ENCODE peak calls at places on chromosomes 12 and 14, in six cellular contexts. I is lower leg skin, F is WTC11, L is astrocyte of the spinal cord, M is IMR-90, A is uterus. Z is an unnamed sample.

GRCh38 chr14:89466460-89466859 is 49.4 kb upstream of the FOXN3 start:
- DNase-seq in I (no peak), F (no peak), A (no peak), M (no peak), L (no peak), Z (no peak)

GRCh38 chr12:11695321-11695720 is 45.8 kb downstream of the ETV6 start:
- DNase-seq in L (peak; percentile 54), A (peak; percentile 39), F (no peak), I (peak; percentile 48), M (peak; percentile 58), Z (no peak)

GRCh38 chr12:63362801-63363200 is 211.8 kb upstream of the AVPR1A start:
- DNase-seq in I (no peak), A (no peak), M (no peak), F (no peak), L (peak; percentile 25), Z (no peak)

GRCh38 chr12:105983622-105984325 is 155.0 kb downstream of the NUAK1 start:
- DNase-seq in L (peak; percentile 90), M (peak; percentile 93), F (no peak), A (no peak), I (no peak), Z (no peak)

GRCh38 chr14:59118171-59118570 is 70.3 kb upstream of the DAAM1 start:
- DNase-seq in L (no peak), M (no peak), I (no peak), A (no peak), F (no peak), Z (no peak)

GRCh38 chr12:43336962-43337555 is 214.9 kb downstream of the ADAMTS20 start:
- DNase-seq in I (no peak), M (peak; percentile 70), L (peak; percentile 66), A (no peak), F (no peak), Z (no peak)

GRCh38 chr14:51328942-51329350 is 88.9 kb downstream of the TMX1 start:
- DNase-seq in L (no peak), F (no peak), I (no peak), M (peak; percentile 69), A (no peak), Z (no peak)

GRCh38 chr14:75605916-75606315 is 27.5 kb downstream of the FLVCR2 start:
- DNase-seq in L (no peak), M (no peak), I (no peak), F (no peak), A (no peak), Z (no peak)

GRCh38 chr12:102955926-102956737 is 1.3 kb upstream of the ASCL1 start:
- DNase-seq in M (no peak), F (peak; percentile 38), I (no peak), A (no peak), L (no peak), Z (peak; percentile 36)

DNA sequence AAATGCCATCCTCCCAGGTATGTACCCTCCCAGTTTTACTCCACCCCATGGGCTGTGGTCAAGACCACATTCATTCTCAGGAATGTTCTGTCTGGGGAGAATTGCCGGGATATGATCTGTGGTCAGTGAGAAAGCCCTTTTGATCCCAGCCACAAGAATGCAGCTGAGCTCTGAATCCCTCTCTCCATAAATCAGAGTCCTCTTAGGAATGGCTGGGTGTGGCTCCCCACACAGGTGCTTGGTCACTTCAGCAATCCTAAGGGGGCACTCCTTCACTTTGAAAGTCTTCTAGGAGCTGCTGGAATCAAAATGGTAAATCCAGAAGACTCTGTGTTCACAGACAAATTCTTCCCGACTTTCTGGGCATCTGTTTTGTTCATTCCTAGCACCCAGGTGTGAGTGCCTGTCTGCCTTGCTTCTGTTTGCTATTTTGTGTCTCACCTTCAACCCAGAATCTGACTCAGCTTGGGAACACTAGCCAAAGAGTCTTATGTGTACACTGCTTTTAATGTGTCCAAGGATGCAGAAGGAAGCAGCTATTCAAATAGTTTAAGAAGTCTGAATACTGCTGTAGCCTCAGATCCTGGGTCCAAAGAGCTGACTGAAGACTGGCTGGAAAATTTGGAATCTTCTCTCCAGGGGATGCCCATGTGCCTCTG is 144.6 kb upstream of the CDKN3 start:
- DNase-seq in F (no peak), M (peak; percentile 58), A (no peak), I (no peak), L (peak; percentile 91), Z (no peak)
- TF ChIP-seq CTCF in F (no peak), M (no peak), A (no peak), I (no peak), L (no peak), Z (no peak)

GRCh38 chr12:110247340-110248095 is 33.5 kb upstream of the ATP2A2 start:
- DNase-seq in F (no peak), I (peak; percentile 44), M (no peak), L (no peak), A (no peak), Z (no peak)

GRCh38 chr12:110244372-110244771 is 36.7 kb upstream of the ATP2A2 start:
- DNase-seq in A (no peak), M (no peak), L (no peak), I (no peak), F (no peak), Z (no peak)

GRCh38 chr12:110244829-110245228 is 36.2 kb upstream of the ATP2A2 start:
- DNase-seq in I (no peak), F (peak; percentile 79), L (no peak), A (no peak), M (no peak), Z (no peak)

GRCh38 chr12:110246690-110247339 is 34.2 kb upstream of the ATP2A2 start:
- DNase-seq in F (no peak), L (no peak), A (no peak), I (no peak), M (no peak), Z (no peak)

DNA sequence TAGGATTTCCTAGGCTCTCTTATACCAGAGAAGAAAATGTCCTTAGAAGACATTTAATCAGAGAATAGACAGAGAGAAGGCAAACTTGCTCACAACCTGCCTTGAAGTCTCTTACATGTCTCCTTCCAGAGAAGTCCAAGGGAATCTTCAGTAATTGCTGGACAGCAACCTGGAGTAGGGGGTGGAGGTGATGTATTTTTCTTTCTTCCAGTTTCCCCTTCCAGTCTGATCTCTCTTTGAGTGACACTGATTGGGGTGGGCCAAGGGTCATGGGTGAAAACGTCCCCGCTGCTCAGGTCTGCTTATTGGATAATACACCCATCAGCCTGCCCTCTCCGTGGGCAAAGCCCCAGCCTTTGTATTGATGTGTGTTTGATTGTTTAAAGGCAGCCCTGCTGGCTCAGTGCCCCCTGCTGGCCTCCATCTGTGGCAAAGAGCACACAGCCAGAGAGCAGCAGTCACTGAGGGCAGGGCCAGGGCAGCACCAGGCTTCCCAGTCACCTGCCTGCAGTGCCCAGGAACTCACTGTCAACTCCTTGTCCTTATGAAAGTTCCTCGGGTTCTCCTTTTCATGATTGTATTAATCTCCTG is 35.7 kb upstream of the ATP2A2 start:
- DNase-seq in M (no peak), A (no peak), L (no peak), F (peak; percentile 57), I (no peak), Z (peak; percentile 14)
- TF ChIP-seq CTCF in M (peak; percentile 26), A (no peak), L (peak; percentile 41), F (no peak), I (no peak), Z (no peak)

DNA sequence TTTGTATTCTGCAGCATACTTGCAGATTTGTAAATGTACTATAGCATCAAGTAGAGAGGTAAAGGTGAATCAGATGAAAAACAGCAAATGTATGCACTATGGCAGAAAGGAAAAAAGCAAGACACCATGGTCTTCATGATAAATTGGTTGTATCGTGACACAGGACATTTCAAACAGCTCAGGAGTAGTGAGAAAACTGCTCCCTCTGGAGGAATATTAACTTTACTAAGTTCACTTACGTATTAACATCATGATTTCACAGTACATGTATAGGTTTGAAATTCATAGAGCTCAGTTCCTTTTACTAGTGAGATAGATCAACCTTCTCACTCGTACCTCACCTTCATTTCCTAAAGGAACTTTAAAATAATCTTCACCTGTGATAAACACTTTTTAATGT is 6.5 kb downstream of the MBIP start:
- DNase-seq in M (no peak), L (no peak), F (no peak), A (no peak), I (no peak), Z (no peak)
- TF ChIP-seq CTCF in M (no peak), L (no peak), F (no peak), A (no peak), I (no peak), Z (no peak)

GRCh38 chr12:40946612-40947194 is 241.4 kb upstream of the PDZRN4 start:
- DNase-seq in L (peak; percentile 55), I (no peak), M (peak; percentile 42), F (no peak), A (no peak), Z (no peak)
- TF ChIP-seq CTCF in L (peak; percentile 47), I (no peak), M (peak; percentile 69), F (peak; percentile 52), A (peak; percentile 69), Z (peak; percentile 73)

GRCh38 chr14:71686677-71687076 is 245.6 kb upstream of the RGS6 start:
- DNase-seq in A (peak; percentile 87), F (no peak), M (peak; percentile 36), I (peak; percentile 56), L (no peak), Z (no peak)
- TF ChIP-seq CTCF in A (no peak), F (no peak), M (no peak), I (no peak), L (no peak), Z (no peak)

GRCh38 chr14:99538275-99538674 is 57.1 kb downstream of the CCNK start:
- DNase-seq in M (peak; percentile 25), A (no peak), F (no peak), I (no peak), L (peak; percentile 29), Z (no peak)
- TF ChIP-seq CTCF in M (peak; percentile 14), A (peak; percentile 19), F (no peak), I (no peak), L (peak; percentile 36), Z (no peak)